ENCODE peak calls at places on chromosomes 13 and 19, in eight cellular contexts. I is brain microvascular endothelial cell, K is neural crest cell, Q is choroid plexus epithelial cell, W is GM23338, M is HFFc6, R is tibial artery, G is suprapubic skin. D is an unnamed sample.

GRCh38 chr13:57627663-57628062 is 3.9 kb upstream of the PCDH17 start:
- DNase-seq in I (no peak), K (no peak), Q (peak), W (peak), M (peak), R (no peak), G (no peak), D (no peak)

GRCh38 chr13:112828756-112829155 is 138.9 kb downstream of the ATP11A start:
- DNase-seq in I (no peak), K (no peak), Q (no peak), W (no peak), M (no peak), R (no peak), G (no peak), D (no peak)

GRCh38 chr13:40514797-40515196 is 151.6 kb downstream of the FOXO1 start:
- DNase-seq in I (no peak), K (no peak), Q (no peak), W (no peak), M (no peak), R (no peak), G (no peak), D (no peak)

GRCh38 chr13:26538363-26539317 is 18.8 kb upstream of the WASF3 start:
- DNase-seq in I (no peak), K (no peak), Q (peak), W (no peak), M (no peak), R (no peak), G (no peak), D (no peak)

GRCh38 chr13:101817898-101818297 is 365.4 kb downstream of the ITGBL1 start:
- DNase-seq in I (no peak), K (no peak), Q (no peak), W (no peak), M (no peak), R (no peak), G (no peak), D (no peak)

GRCh38 chr13:74046461-74046860 is 87.7 kb downstream of the KLF12 start:
- DNase-seq in I (no peak), K (no peak), Q (no peak), W (no peak), M (no peak), R (no peak), G (no peak), D (no peak)

GRCh38 chr13:110610955-110611595 is 4.3 kb upstream of the NAXD start:
- DNase-seq in I (no peak), K (no peak), Q (no peak), W (no peak), M (no peak), R (no peak), G (no peak), D (no peak)

GRCh38 chr19:51490676-51491075 is 10.9 kb downstream of the SIGLEC12 start:
- DNase-seq in I (no peak), K (no peak), Q (no peak), W (peak), M (no peak), R (no peak), G (no peak), D (no peak)

GRCh38 chr13:67224148-67224846 is 5.8 kb downstream of the PCDH9 start:
- DNase-seq in I (peak), K (peak), Q (peak), W (peak), M (peak), R (peak), G (peak), D (peak)

GRCh38 chr19:43651758-43652545 is 12.3 kb upstream of the CADM4 start:
- DNase-seq in I (peak), K (peak), Q (peak), W (peak), M (peak), R (no peak), G (no peak), D (peak)

GRCh38 chr19:40907968-40908735 is 26.1 kb upstream of the CYP2A7 start:
- DNase-seq in I (no peak), K (no peak), Q (no peak), W (peak), M (no peak), R (no peak), G (no peak), D (peak)

GRCh38 chr13:27211771-27212364 is 39.5 kb upstream of the RPL21 start:
- DNase-seq in I (peak), K (no peak), Q (peak), W (no peak), M (peak), R (no peak), G (no peak), D (no peak)

GRCh38 chr13:26872444-26873173 is 112.0 kb upstream of the GPR12 start:
- DNase-seq in I (peak), K (peak), Q (peak), W (peak), M (peak), R (no peak), G (no peak), D (peak)

GRCh38 chr13:35712907-35713685 is 236.6 kb upstream of the MAB21L1 start:
- DNase-seq in I (peak), K (no peak), Q (peak), W (peak), M (peak), R (no peak), G (no peak), D (no peak)

GRCh38 chr19:19451429-19452240 is 46.2 kb downstream of the GATAD2A start:
- DNase-seq in I (no peak), K (no peak), Q (no peak), W (no peak), M (no peak), R (no peak), G (no peak), D (no peak)

GRCh38 chr19:2478324-2478755 is 2.4 kb downstream of the GADD45B start:
- DNase-seq in I (no peak), K (no peak), Q (peak), W (peak), M (peak), R (peak), G (peak), D (peak)

GRCh38 chr13:60627071-60627686 is 230.2 kb downstream of the TDRD3 start:
- DNase-seq in I (peak), K (peak), Q (peak), W (peak), M (peak), R (no peak), G (no peak), D (peak)

GRCh38 chr19:44644391-44645016 is 794 bp downstream of the PVR start:
- DNase-seq in I (no peak), K (peak), Q (peak), W (peak), M (peak), R (no peak), G (no peak), D (peak)

GRCh38 chr19:16497042-16497441 is 848 bp downstream of the C19orf44 start:
- DNase-seq in I (no peak), K (no peak), Q (no peak), W (no peak), M (no peak), R (no peak), G (no peak), D (no peak)

GRCh38 chr19:55655648-55656040 is 809 bp downstream of the U2AF2 start:
- DNase-seq in I (no peak), K (no peak), Q (no peak), W (no peak), M (no peak), R (no peak), G (no peak), D (no peak)

GRCh38 chr13:108086678-108087077 is 128.7 kb downstream of the LIG4 start:
- DNase-seq in I (peak), K (no peak), Q (peak), W (peak), M (no peak), R (no peak), G (no peak), D (no peak)

GRCh38 chr13:100648354-100648753 is 26.2 kb downstream of the TMTC4 start:
- DNase-seq in I (no peak), K (no peak), Q (no peak), W (no peak), M (no peak), R (no peak), G (no peak), D (no peak)

GRCh38 chr13:100645382-100645781 is 29.2 kb downstream of the TMTC4 start:
- DNase-seq in I (no peak), K (no peak), Q (no peak), W (no peak), M (no peak), R (no peak), G (no peak), D (no peak)

GRCh38 chr13:100646871-100647270 is 27.7 kb downstream of the TMTC4 start:
- DNase-seq in I (no peak), K (no peak), Q (no peak), W (no peak), M (no peak), R (no peak), G (no peak), D (no peak)

GRCh38 chr13:100644328-100644727 is 30.3 kb downstream of the TMTC4 start:
- DNase-seq in I (no peak), K (no peak), Q (peak), W (no peak), M (no peak), R (no peak), G (no peak), D (peak)

DNA sequence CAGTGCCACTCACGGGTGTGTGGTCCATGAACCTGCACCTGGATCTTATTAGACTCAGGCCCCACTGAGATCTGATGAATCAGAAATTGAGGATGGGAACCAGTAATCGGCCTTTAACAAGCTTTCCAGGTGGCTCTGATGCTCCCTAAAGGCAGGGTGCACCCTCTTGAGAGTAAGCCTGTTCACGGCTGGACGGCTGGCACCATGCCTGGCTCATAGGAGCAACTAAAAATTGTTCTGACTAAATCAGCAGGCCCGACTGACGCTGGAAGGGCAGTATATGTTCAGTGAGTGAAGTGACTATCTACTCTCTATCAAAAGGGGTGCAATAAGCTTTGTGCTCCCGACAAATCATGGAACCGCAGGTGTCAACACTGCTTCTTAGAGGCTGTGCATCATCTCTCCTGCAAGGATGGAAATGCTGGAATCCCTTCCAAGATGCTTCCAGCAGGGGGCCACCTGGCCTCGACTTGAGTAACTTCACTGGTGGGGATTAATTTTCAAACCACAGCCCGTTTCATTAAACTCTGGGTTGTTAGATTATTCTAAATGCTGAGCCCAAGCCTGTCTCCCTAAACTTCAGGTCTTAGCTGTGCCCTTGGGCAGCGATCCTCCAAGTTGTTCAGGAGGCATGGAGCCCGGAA is 28.4 kb downstream of the TMTC4 start:
- DNase-seq in I (peak), K (peak), Q (peak), W (peak), M (no peak), R (no peak), G (no peak), D (peak)
- TF ChIP-seq CTCF in I (peak), K (peak), Q (peak), W (peak), M (peak), R (no peak), G (peak), D (peak)

DNA sequence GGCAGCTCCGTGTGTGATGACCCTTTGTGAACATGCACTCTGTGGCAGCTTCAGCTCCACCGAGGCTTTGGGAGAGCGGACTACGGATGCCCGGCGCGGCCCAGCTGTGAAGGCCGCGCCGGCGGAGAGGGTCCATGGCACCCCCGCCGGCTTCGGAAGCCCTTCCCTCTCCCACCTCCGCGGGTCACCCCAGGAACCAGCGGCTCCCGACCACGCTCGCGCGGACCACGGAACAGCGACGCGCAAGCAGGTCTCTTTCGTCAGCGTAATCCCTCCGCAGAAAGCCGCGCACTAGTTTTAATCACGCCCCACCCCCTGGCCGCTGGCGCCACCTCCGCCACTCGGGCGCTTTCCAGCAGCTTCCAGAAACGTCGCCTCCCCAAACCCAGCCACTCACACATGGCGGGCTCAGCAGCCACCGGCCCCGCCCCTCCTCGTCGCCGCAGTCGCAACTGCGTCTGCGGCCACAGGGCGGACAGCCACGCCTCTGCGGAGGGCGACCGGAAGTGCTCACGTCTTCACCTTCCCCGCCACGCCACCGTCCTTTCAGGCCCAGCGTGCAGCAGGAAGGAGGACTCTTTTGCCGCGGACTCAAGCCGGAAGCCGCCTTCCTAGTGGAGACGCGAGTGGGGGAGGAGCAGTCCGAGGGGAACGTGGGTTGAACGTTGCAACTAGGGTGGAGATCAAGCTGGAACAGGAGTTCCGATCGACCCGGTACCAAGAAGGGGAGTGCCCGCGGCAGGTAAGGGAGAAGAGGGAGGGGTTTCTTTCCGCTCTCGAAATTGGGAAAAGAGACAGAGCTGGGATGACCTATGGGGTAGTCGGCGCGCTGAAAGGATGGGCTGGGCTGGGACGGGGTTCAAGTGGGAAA is at the start of gene USPL1:
- DNase-seq in I (peak), K (peak), Q (peak), W (peak), M (peak), R (peak), G (peak), D (peak)
- TF ChIP-seq CTCF in I (peak), K (peak), Q (peak), W (no peak), M (peak), R (peak), G (peak), D (no peak)

GRCh38 chr19:11987405-11988231 is 22.8 kb downstream of the ZNF763 start:
- DNase-seq in I (peak), K (peak), Q (peak), W (peak), M (peak), R (peak), G (peak), D (peak)
- TF ChIP-seq CTCF in I (no peak), K (no peak), Q (no peak), W (no peak), M (no peak), R (peak), G (no peak), D (no peak)

DNA sequence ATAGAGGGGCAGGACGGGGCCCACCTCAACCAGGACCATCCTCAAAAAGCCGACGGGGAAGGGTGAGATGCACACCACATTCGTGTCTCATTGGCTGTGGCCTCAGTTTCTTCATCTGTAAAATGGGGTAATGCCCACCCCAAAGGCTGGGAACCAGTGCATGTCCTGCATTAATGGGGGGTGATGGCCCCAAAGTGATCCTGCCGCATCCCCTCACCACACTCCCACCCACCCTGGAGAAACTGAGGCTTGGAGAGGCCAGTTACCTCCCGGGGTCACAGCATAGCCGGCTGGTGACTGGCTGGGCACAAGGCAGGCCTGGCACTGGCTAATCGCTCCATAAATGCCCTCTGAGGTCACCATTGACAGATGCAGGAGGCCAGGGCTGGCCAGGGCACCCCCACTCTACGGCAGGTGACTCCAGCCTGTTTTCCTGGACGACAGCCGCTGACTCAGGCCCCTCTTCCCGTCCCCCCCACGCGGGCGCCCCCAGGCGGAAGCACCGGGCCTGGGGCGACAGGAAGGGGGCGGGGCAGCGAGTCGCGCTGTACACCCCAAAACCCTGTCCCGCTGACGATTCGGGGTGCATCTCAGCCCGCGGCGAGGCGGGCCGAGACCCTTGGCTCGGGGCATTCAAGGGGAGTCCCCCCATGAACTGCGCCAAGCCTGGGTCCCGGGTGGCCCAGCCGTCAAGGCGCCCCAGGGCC is 483 bp upstream of the MIDN start:
- DNase-seq in I (peak), K (no peak), Q (peak), W (peak), M (peak), R (peak), G (peak), D (peak)
- TF ChIP-seq CTCF in I (peak), K (no peak), Q (peak), W (peak), M (peak), R (no peak), G (no peak), D (no peak)

GRCh38 chr13:31174018-31174417 is 12.3 kb upstream of the HSPH1 start:
- DNase-seq in I (peak), K (no peak), Q (peak), W (no peak), M (peak), R (no peak), G (no peak), D (no peak)
- TF ChIP-seq CTCF in I (peak), K (no peak), Q (peak), W (no peak), M (no peak), R (no peak), G (no peak), D (no peak)

GRCh38 chr19:49817964-49818690 is at the start of gene MED25:
- DNase-seq in I (peak), K (peak), Q (peak), W (peak), M (peak), R (peak), G (peak), D (peak)
- TF ChIP-seq CTCF in I (no peak), K (peak), Q (no peak), W (no peak), M (peak), R (peak), G (peak), D (no peak)

DNA sequence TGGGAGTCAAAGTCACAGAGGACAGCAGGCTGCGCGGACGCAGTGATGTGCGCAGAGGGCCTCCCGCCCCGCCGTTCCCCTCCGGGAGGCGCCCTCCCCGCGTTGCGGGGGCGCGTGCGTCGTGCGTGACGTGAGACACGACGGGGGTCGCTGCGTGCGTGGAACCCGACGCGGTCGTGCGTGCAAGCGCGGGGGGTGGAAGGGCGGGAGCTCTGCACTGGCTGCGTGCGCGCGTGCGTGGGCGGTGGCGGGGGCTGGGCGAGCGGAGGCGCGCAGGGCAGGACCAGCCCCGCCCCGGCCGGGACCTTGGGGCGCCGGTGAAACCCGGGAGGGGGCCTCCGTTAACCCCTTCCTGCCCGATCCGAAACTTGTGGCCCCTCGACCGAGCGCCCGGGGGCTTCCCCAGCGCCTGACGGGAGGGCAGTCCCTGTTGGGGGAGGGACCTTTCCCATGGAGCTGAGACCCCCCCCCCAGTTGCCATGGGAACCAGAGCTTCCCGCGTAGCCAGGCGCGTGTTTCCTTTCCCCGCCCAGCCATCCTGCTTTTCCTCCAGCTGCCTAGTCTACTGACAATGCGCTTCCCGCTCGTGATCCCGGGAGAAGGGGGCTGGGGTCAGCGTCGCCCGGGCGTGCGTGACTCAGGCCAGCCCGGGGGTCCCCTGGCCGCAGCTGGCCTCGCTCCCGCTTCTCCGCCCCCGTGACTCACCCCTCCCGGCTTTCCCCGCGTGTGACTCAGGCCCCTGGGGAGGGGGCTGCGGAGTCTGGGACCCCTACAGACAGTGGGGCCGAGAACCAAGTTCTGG is 7.3 kb upstream of the HOOK2 start:
- DNase-seq in I (peak), K (peak), Q (peak), W (peak), M (no peak), R (peak), G (peak), D (peak)
- TF ChIP-seq CTCF in I (no peak), K (no peak), Q (no peak), W (no peak), M (peak), R (peak), G (no peak), D (no peak)

GRCh38 chr19:8396563-8397203 is 6.5 kb downstream of the RAB11B start:
- DNase-seq in I (peak), K (peak), Q (peak), W (peak), M (peak), R (no peak), G (peak), D (peak)
- TF ChIP-seq CTCF in I (peak), K (peak), Q (peak), W (peak), M (peak), R (peak), G (peak), D (peak)

DNA sequence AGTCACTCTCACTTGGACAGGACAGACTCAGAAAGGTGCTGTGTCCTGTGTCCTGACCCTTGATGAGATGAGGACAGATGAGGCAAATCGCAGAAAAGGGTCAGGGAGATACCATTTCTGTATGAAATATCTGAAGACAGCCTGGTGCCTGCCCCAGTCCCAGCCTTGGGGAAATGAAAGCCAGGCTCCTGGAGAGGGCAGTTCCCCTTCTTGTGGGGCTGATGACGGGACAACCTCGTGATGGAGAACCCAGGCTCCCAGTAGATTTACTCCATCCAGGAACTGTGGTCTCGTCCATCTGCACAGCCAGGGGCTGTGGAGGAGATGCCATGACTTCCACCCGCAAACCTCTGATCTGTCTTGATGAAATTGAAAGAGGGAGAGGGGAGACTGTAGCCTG is 13.8 kb downstream of the LILRB1 start:
- DNase-seq in I (no peak), K (no peak), Q (no peak), W (no peak), M (no peak), R (no peak), G (no peak), D (no peak)
- TF ChIP-seq CTCF in I (no peak), K (no peak), Q (no peak), W (no peak), M (no peak), R (no peak), G (no peak), D (no peak)